ENCODE peak calls at places on chromosome X, in seven cellular contexts. One of them, this sample, is unnamed.
A peak's percentile ranks its signal among the peaks of the same experiment; 100 is the strongest.

GRCh38 chrX:117458243-117458968 is 658.2 kb downstream of the KLHL13 start:
- DNase-seq in cardiac muscle cell: no peak
- DNase-seq in stomach: no peak
- DNase-seq in astrocyte of the cerebellum: no peak
- DNase-seq in cardiac fibroblast: no peak
- DNase-seq in AG04450: no peak
- DNase-seq in fibroblast of mammary gland: no peak
- DNase-seq in this sample: no peak

GRCh38 chrX:136754641-136755040 is 26.1 kb downstream of the ARHGEF6 start:
- DNase-seq in cardiac muscle cell: no peak
- DNase-seq in stomach: no peak
- DNase-seq in astrocyte of the cerebellum: peak; percentile 81
- DNase-seq in cardiac fibroblast: peak; percentile 23
- DNase-seq in AG04450: no peak
- DNase-seq in fibroblast of mammary gland: no peak
- DNase-seq in this sample: no peak

GRCh38 chrX:138897621-138898492 is 186.3 kb upstream of the FGF13 start:
- DNase-seq in cardiac muscle cell: no peak
- DNase-seq in stomach: no peak
- DNase-seq in astrocyte of the cerebellum: peak; percentile 11
- DNase-seq in cardiac fibroblast: no peak
- DNase-seq in AG04450: no peak
- DNase-seq in fibroblast of mammary gland: peak; percentile 33
- DNase-seq in this sample: no peak

GRCh38 chrX:65035451-65035779 is 59.2 kb upstream of the ZC4H2 start:
- DNase-seq in cardiac muscle cell: no peak
- DNase-seq in stomach: peak; percentile 29
- DNase-seq in astrocyte of the cerebellum: no peak
- DNase-seq in cardiac fibroblast: peak; percentile 16
- DNase-seq in AG04450: no peak
- DNase-seq in fibroblast of mammary gland: peak; percentile 36
- DNase-seq in this sample: no peak

GRCh38 chrX:10134921-10135320 is 21.9 kb upstream of the CLCN4 start:
- DNase-seq in cardiac muscle cell: no peak
- DNase-seq in stomach: no peak
- DNase-seq in astrocyte of the cerebellum: no peak
- DNase-seq in cardiac fibroblast: no peak
- DNase-seq in AG04450: no peak
- DNase-seq in fibroblast of mammary gland: no peak
- DNase-seq in this sample: no peak

GRCh38 chrX:22147942-22148341 is 115.8 kb downstream of the PHEX start:
- DNase-seq in cardiac muscle cell: no peak
- DNase-seq in stomach: no peak
- DNase-seq in astrocyte of the cerebellum: no peak
- DNase-seq in cardiac fibroblast: no peak
- DNase-seq in AG04450: no peak
- DNase-seq in fibroblast of mammary gland: no peak
- DNase-seq in this sample: no peak

GRCh38 chrX:9267415-9267814 is 197.4 kb upstream of the TBL1X start:
- DNase-seq in cardiac muscle cell: no peak
- DNase-seq in stomach: no peak
- DNase-seq in astrocyte of the cerebellum: no peak
- DNase-seq in cardiac fibroblast: no peak
- DNase-seq in AG04450: no peak
- DNase-seq in fibroblast of mammary gland: no peak
- DNase-seq in this sample: no peak

GRCh38 chrX:84475101-84475500 is 27.2 kb downstream of the HDX start:
- DNase-seq in cardiac muscle cell: no peak
- DNase-seq in stomach: no peak
- DNase-seq in astrocyte of the cerebellum: no peak
- DNase-seq in cardiac fibroblast: no peak
- DNase-seq in AG04450: no peak
- DNase-seq in fibroblast of mammary gland: no peak
- DNase-seq in this sample: no peak

GRCh38 chrX:72621619-72622485 is 49.2 kb upstream of the HDAC8 start:
- DNase-seq in cardiac muscle cell: no peak
- DNase-seq in stomach: no peak
- DNase-seq in astrocyte of the cerebellum: no peak
- DNase-seq in cardiac fibroblast: peak; percentile 67
- DNase-seq in AG04450: no peak
- DNase-seq in fibroblast of mammary gland: peak; percentile 76
- DNase-seq in this sample: peak; percentile 48

GRCh38 chrX:18676050-18676449 is 4.1 kb upstream of the RS1 start:
- DNase-seq in cardiac muscle cell: no peak
- DNase-seq in stomach: no peak
- DNase-seq in astrocyte of the cerebellum: no peak
- DNase-seq in cardiac fibroblast: no peak
- DNase-seq in AG04450: no peak
- DNase-seq in fibroblast of mammary gland: no peak
- DNase-seq in this sample: no peak

GRCh38 chrX:15107367-15107988 is 162.4 kb downstream of the ASB9 start:
- DNase-seq in cardiac muscle cell: no peak
- DNase-seq in stomach: no peak
- DNase-seq in astrocyte of the cerebellum: no peak
- DNase-seq in cardiac fibroblast: no peak
- DNase-seq in AG04450: no peak
- DNase-seq in fibroblast of mammary gland: no peak
- DNase-seq in this sample: peak; percentile 3

GRCh38 chrX:49041683-49042529 is 1.3 kb downstream of the TFE3 start:
- DNase-seq in cardiac muscle cell: no peak
- DNase-seq in stomach: no peak
- DNase-seq in astrocyte of the cerebellum: no peak
- DNase-seq in cardiac fibroblast: peak; percentile 39
- DNase-seq in AG04450: peak; percentile 29
- DNase-seq in fibroblast of mammary gland: peak; percentile 68
- DNase-seq in this sample: peak; percentile 13

GRCh38 chrX:47321978-47322377 is 48.4 kb upstream of the ZNF157 start:
- DNase-seq in cardiac muscle cell: no peak
- DNase-seq in stomach: no peak
- DNase-seq in astrocyte of the cerebellum: no peak
- DNase-seq in cardiac fibroblast: no peak
- DNase-seq in AG04450: no peak
- DNase-seq in fibroblast of mammary gland: no peak
- DNase-seq in this sample: no peak

GRCh38 chrX:2461711-2462016 is 39.1 kb downstream of the DHRSX start:
- DNase-seq in cardiac muscle cell: no peak
- DNase-seq in stomach: no peak
- DNase-seq in astrocyte of the cerebellum: no peak
- DNase-seq in cardiac fibroblast: no peak
- DNase-seq in AG04450: no peak
- DNase-seq in fibroblast of mammary gland: no peak
- DNase-seq in this sample: no peak

GRCh38 chrX:97876697-97877407 is 993.1 kb downstream of the RPA4 start:
- DNase-seq in cardiac muscle cell: no peak
- DNase-seq in stomach: no peak
- DNase-seq in astrocyte of the cerebellum: no peak
- DNase-seq in cardiac fibroblast: no peak
- DNase-seq in AG04450: no peak
- DNase-seq in fibroblast of mammary gland: peak; percentile 47
- DNase-seq in this sample: no peak

GRCh38 chrX:40094041-40094899 is 3.5 kb downstream of the BCOR start:
- DNase-seq in cardiac muscle cell: peak; percentile 86
- DNase-seq in stomach: no peak
- DNase-seq in astrocyte of the cerebellum: no peak
- DNase-seq in cardiac fibroblast: peak; percentile 55
- DNase-seq in AG04450: no peak
- DNase-seq in fibroblast of mammary gland: no peak
- DNase-seq in this sample: peak; percentile 23

GRCh38 chrX:101163166-101163565 is 56.4 kb upstream of the DRP2 start:
- DNase-seq in cardiac muscle cell: no peak
- DNase-seq in stomach: no peak
- DNase-seq in astrocyte of the cerebellum: no peak
- DNase-seq in cardiac fibroblast: no peak
- DNase-seq in AG04450: no peak
- DNase-seq in fibroblast of mammary gland: peak; percentile 50
- DNase-seq in this sample: no peak

GRCh38 chrX:121256653-121257052 is 209.2 kb downstream of the GLUD2 start:
- DNase-seq in cardiac muscle cell: no peak
- DNase-seq in stomach: no peak
- DNase-seq in astrocyte of the cerebellum: no peak
- DNase-seq in cardiac fibroblast: peak; percentile 21
- DNase-seq in AG04450: no peak
- DNase-seq in fibroblast of mammary gland: peak; percentile 88
- DNase-seq in this sample: no peak

GRCh38 chrX:115030635-115031034 is 13.2 kb upstream of the IL13RA2 start:
- DNase-seq in cardiac muscle cell: no peak
- DNase-seq in stomach: peak; percentile 27
- DNase-seq in astrocyte of the cerebellum: no peak
- DNase-seq in cardiac fibroblast: no peak
- DNase-seq in AG04450: no peak
- DNase-seq in fibroblast of mammary gland: no peak
- DNase-seq in this sample: peak; percentile 3

GRCh38 chrX:49282647-49283011 is 13.0 kb downstream of the PPP1R3F start:
- DNase-seq in cardiac muscle cell: peak; percentile 34
- DNase-seq in stomach: peak; percentile 25
- DNase-seq in astrocyte of the cerebellum: no peak
- DNase-seq in cardiac fibroblast: peak; percentile 58
- DNase-seq in AG04450: no peak
- DNase-seq in fibroblast of mammary gland: peak; percentile 48
- DNase-seq in this sample: no peak

GRCh38 chrX:42567268-42567667 is 210.7 kb downstream of the PPP1R2C start:
- DNase-seq in cardiac muscle cell: no peak
- DNase-seq in stomach: no peak
- DNase-seq in astrocyte of the cerebellum: no peak
- DNase-seq in cardiac fibroblast: no peak
- DNase-seq in AG04450: no peak
- DNase-seq in fibroblast of mammary gland: no peak
- DNase-seq in this sample: no peak

GRCh38 chrX:8851487-8851886 is 50.3 kb upstream of the FAM9A start:
- DNase-seq in cardiac muscle cell: no peak
- DNase-seq in stomach: no peak
- DNase-seq in astrocyte of the cerebellum: no peak
- DNase-seq in cardiac fibroblast: no peak
- DNase-seq in AG04450: no peak
- DNase-seq in fibroblast of mammary gland: no peak
- DNase-seq in this sample: no peak

DNA sequence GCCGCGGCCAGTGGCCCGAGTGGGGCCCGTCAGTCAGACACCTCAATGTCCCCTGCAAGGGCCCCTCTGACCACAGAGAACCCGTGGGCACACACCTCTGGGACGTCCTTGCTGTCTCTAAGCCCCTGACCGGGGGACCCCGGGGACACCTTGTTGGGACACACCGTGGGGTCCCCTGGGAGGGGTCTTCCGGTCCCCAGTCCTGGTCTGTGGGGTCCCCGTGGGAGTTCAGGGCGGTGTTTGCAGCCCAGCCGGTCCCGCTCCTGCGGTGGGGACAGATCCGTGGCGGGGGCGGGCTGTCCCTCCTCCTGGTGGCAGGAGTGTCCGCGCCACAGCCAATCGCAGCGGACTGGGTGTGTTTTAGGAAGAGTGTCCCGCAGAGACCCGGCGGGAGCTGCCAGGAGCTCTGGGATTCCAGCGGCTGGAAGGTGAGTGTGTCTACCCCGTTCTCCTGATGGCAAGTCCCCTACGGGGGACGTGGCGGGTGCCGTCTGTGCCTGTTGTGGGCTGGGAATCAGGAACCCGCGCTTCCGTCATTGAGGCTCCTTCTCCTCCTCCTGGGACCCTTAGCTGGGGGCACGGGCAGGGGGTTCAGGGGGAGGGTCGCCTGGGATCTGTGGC is 5.1 kb upstream of the PLCXD1 start:
- DNase-seq in cardiac muscle cell: peak; percentile 73
- DNase-seq in stomach: peak; percentile 90
- DNase-seq in astrocyte of the cerebellum: no peak
- DNase-seq in cardiac fibroblast: peak; percentile 39
- DNase-seq in AG04450: no peak
- DNase-seq in fibroblast of mammary gland: peak; percentile 40
- DNase-seq in this sample: no peak
- TF ChIP-seq CTCF in cardiac muscle cell: no peak
- TF ChIP-seq CTCF in stomach: no peak
- TF ChIP-seq CTCF in astrocyte of the cerebellum: no peak
- TF ChIP-seq CTCF in cardiac fibroblast: no peak
- TF ChIP-seq CTCF in AG04450: no peak
- TF ChIP-seq CTCF in fibroblast of mammary gland: no peak
- TF ChIP-seq CTCF in this sample: no peak

DNA sequence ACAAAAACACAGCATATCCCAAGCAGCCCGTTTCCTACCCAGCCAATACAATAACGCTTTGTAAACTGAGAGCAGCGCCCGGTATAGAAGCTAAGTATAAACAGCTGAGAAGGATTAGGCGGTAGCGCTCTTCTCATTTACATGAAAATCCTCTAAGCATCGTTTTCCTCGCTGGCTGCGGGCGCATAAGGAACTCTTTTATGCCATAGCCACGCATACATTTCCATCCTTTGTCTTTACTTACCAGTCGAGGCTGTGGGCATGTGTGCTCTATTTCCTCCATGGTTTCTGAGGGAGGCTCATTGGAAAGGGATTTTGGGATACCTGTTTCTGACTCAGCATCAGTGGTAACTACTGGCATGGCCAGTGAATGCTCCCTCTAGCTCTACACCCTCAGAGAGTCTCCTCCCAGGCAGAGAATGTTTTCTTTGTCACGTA is 383 bp downstream of the PCYT1B start:
- DNase-seq in cardiac muscle cell: peak; percentile 66
- DNase-seq in stomach: no peak
- DNase-seq in astrocyte of the cerebellum: no peak
- DNase-seq in cardiac fibroblast: peak; percentile 9
- DNase-seq in AG04450: no peak
- DNase-seq in fibroblast of mammary gland: peak; percentile 5
- DNase-seq in this sample: no peak
- H3K4me3 ChIP-seq in cardiac muscle cell: peak overlapping the region; percentile 43
- H3K4me3 ChIP-seq in stomach: peak overlapping the region; percentile 27
- H3K4me3 ChIP-seq in astrocyte of the cerebellum: peak overlapping the region; percentile 29
- H3K4me3 ChIP-seq in cardiac fibroblast: peak overlapping the region; percentile 4
- H3K4me3 ChIP-seq in AG04450: no peak overlapping the region
- H3K4me3 ChIP-seq in fibroblast of mammary gland: peak overlapping the region; percentile 29
- H3K4me3 ChIP-seq in this sample: no peak overlapping the region

DNA sequence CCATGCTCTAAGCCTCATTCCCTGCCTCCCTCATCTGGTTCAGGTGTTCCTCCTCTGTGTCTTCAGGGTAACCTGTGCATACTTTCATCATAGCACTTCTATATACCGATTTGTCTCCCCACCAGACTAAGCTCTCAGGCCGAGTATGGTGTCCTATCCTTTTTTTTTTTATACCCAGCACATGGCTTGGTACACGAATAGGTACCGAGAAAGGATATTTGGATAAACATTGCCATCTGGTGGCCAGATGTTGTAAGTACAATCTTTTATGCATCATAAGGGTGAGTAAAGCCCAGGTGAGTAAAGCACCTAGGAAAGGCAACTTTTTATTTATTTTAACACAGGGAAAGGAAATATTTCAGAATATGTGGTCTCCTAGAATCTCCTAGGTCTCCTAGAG is 68.4 kb downstream of the MID2 start:
- DNase-seq in cardiac muscle cell: peak; percentile 62
- DNase-seq in stomach: no peak
- DNase-seq in astrocyte of the cerebellum: peak; percentile 3
- DNase-seq in cardiac fibroblast: peak; percentile 55
- DNase-seq in AG04450: no peak
- DNase-seq in fibroblast of mammary gland: peak; percentile 69
- DNase-seq in this sample: peak; percentile 47
- TF ChIP-seq CTCF in cardiac muscle cell: peak; percentile 35
- TF ChIP-seq CTCF in stomach: no peak
- TF ChIP-seq CTCF in astrocyte of the cerebellum: peak; percentile 44
- TF ChIP-seq CTCF in cardiac fibroblast: peak; percentile 33
- TF ChIP-seq CTCF in AG04450: peak; percentile 48
- TF ChIP-seq CTCF in fibroblast of mammary gland: peak; percentile 56
- TF ChIP-seq CTCF in this sample: peak; percentile 24

DNA sequence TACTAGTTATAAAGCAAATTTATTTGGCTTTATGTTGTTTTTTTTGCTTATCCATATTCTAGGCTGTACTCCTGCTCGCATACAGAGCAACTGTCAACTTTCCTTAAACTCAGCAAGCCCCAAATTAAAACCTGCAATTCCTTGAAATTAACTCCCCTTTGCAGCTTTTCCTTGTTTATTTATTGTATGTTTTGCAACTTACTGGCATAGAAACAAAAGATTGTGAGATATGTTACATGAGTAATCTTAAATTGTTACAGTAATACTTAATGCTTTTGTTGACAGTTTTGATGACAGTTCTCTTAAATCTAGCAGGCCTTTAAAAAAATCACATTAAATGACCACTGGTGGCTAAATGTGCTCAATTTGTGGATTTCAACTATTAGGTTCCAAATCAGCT is 4.5 kb downstream of the DDX3X start:
- DNase-seq in cardiac muscle cell: no peak
- DNase-seq in stomach: no peak
- DNase-seq in astrocyte of the cerebellum: no peak
- DNase-seq in cardiac fibroblast: no peak
- DNase-seq in AG04450: no peak
- DNase-seq in fibroblast of mammary gland: no peak
- DNase-seq in this sample: no peak
- H3K4me3 ChIP-seq in cardiac muscle cell: no peak overlapping the region
- H3K4me3 ChIP-seq in stomach: no peak overlapping the region
- H3K4me3 ChIP-seq in astrocyte of the cerebellum: no peak overlapping the region
- H3K4me3 ChIP-seq in cardiac fibroblast: no peak overlapping the region
- H3K4me3 ChIP-seq in AG04450: peak overlapping the region; percentile 10
- H3K4me3 ChIP-seq in fibroblast of mammary gland: no peak overlapping the region
- H3K4me3 ChIP-seq in this sample: no peak overlapping the region

This sample was measured in GM12865.